ENCODE peak calls at places on chromosomes 6 and 20, in seven cellular contexts. C is HTR-8/SVneo, N is nephron progenitor cell, R is amniotic stem cell, M is NCI-H1105, A is anterior cingulate cortex, X is H54. O is an unnamed sample.

GRCh38 chr6:111975501-111975900 is 78.4 kb upstream of the CCN6 start:
- DNase-seq in C (no peak), N (no peak), R (no peak), M (no peak), A (no peak), X (no peak), O (no peak)

GRCh38 chr20:24664266-24664986 is 195.0 kb downstream of the SYNDIG1 start:
- DNase-seq in C (no peak), N (no peak), R (no peak), M (no peak), A (no peak), X (no peak), O (no peak)

GRCh38 chr6:133242761-133243590 is 1.8 kb downstream of the EYA4 start:
- DNase-seq in C (no peak), N (peak), R (no peak), M (no peak), A (no peak), X (no peak), O (no peak)

GRCh38 chr6:30002871-30003270 is 58.2 kb upstream of the POLR1H start:
- DNase-seq in C (no peak), N (no peak), R (no peak), M (no peak), A (no peak), X (peak), O (no peak)

GRCh38 chr6:136723780-136724179 is 68.5 kb downstream of the MAP3K5 start:
- DNase-seq in C (no peak), N (no peak), R (no peak), M (no peak), A (no peak), X (no peak), O (no peak)

GRCh38 chr6:85015396-85015990 is 251.1 kb upstream of the TBX18 start:
- DNase-seq in C (peak), N (peak), R (peak), M (peak), A (no peak), X (peak), O (no peak)

GRCh38 chr20:3820901-3821727 is 767 bp downstream of the AP5S1 start:
- DNase-seq in C (no peak), N (no peak), R (no peak), M (no peak), A (no peak), X (no peak), O (no peak)

GRCh38 chr6:31270788-31271640 is 878 bp downstream of the HLA-C start:
- DNase-seq in C (peak), N (peak), R (no peak), M (peak), A (no peak), X (peak), O (no peak)

GRCh38 chr6:2749972-2750600 is 636 bp downstream of the MYLK4 start:
- DNase-seq in C (peak), N (peak), R (no peak), M (no peak), A (peak), X (peak), O (no peak)

GRCh38 chr6:154222716-154223115 is 133.9 kb downstream of the IPCEF1 start:
- DNase-seq in C (no peak), N (no peak), R (no peak), M (no peak), A (no peak), X (no peak), O (no peak)

GRCh38 chr6:132919028-132919427 is 104.7 kb downstream of the RPS12 start:
- DNase-seq in C (no peak), N (no peak), R (no peak), M (peak), A (no peak), X (no peak), O (no peak)

GRCh38 chr20:60749804-60750602 is 502.1 kb upstream of the CDH4 start:
- DNase-seq in C (no peak), N (no peak), R (no peak), M (no peak), A (no peak), X (no peak), O (no peak)

GRCh38 chr6:105594821-105595220 is 191.9 kb upstream of the PREP start:
- DNase-seq in C (no peak), N (no peak), R (no peak), M (no peak), A (no peak), X (no peak), O (no peak)

GRCh38 chr6:35500782-35501181 is 3.9 kb upstream of the TEAD3 start:
- DNase-seq in C (peak), N (no peak), R (peak), M (no peak), A (no peak), X (no peak), O (no peak)

GRCh38 chr20:1478566-1478965 is 11.9 kb upstream of the NSFL1C start:
- DNase-seq in C (peak), N (no peak), R (peak), M (no peak), A (no peak), X (peak), O (no peak)

GRCh38 chr20:53013183-53013582 is 41.0 kb downstream of the TSHZ2 start:
- DNase-seq in C (no peak), N (no peak), R (no peak), M (no peak), A (no peak), X (no peak), O (no peak)

GRCh38 chr6:88730602-88731001 is 232.8 kb downstream of the RNGTT start:
- DNase-seq in C (peak), N (no peak), R (no peak), M (no peak), A (no peak), X (peak), O (no peak)

GRCh38 chr20:57404419-57405072 is 13.3 kb downstream of the RBM38 start:
- DNase-seq in C (no peak), N (no peak), R (no peak), M (no peak), A (no peak), X (no peak), O (no peak)

GRCh38 chr6:38233161-38233791 is 406.5 kb downstream of the BTBD9 start:
- DNase-seq in C (no peak), N (no peak), R (no peak), M (no peak), A (no peak), X (no peak), O (no peak)

GRCh38 chr6:2739335-2739734 is 11.4 kb downstream of the MYLK4 start:
- DNase-seq in C (no peak), N (no peak), R (no peak), M (no peak), A (no peak), X (no peak), O (no peak)

GRCh38 chr6:42400031-42400760 is 51.5 kb downstream of the TRERF1 start:
- DNase-seq in C (no peak), N (no peak), R (no peak), M (no peak), A (no peak), X (no peak), O (no peak)

GRCh38 chr20:14295238-14295637 is 42.2 kb downstream of the FLRT3 start:
- DNase-seq in C (no peak), N (no peak), R (no peak), M (no peak), A (no peak), X (no peak), O (no peak)

GRCh38 chr6:53134601-53135235 is 13.9 kb downstream of the GCM1 start:
- DNase-seq in C (no peak), N (no peak), R (no peak), M (no peak), A (no peak), X (no peak), O (no peak)

O was measured in NCI-H1417 treated with DMSO at 0.1 percent for 48 hours.